ENCODE peak calls at places on chromosomes 3 and 15, in seven cellular contexts. P, H, Q, T, X, B and W are unnamed samples.
A peak's percentile ranks its signal among the peaks of the same experiment; 100 is the strongest.

GRCh38 chr3:39273119-39273518 is 6.7 kb downstream of the CX3CR1 start:
- DNase-seq in P (peak; percentile 19), H (no peak), Q (peak; percentile 49), T (no peak), X (no peak), B (no peak), W (no peak)

GRCh38 chr15:29204356-29204755 is 65.3 kb downstream of the NSMCE3 start:
- DNase-seq in P (no peak), H (no peak), Q (no peak), T (no peak), X (no peak), B (no peak), W (no peak)

GRCh38 chr3:57594144-57594543 is 3.0 kb downstream of the ARF4 start:
- DNase-seq in P (no peak), H (no peak), Q (no peak), T (no peak), X (no peak), B (no peak), W (no peak)

GRCh38 chr3:119891944-119892721 is 110.2 kb downstream of the NR1I2 start:
- DNase-seq in P (peak; percentile 50), H (peak; percentile 8), Q (peak; percentile 60), T (peak; percentile 51), X (no peak), B (no peak), W (peak; percentile 7)

GRCh38 chr3:115323380-115323779 is 176.3 kb upstream of the ZBTB20 start:
- DNase-seq in P (no peak), H (no peak), Q (no peak), T (no peak), X (no peak), B (no peak), W (no peak)

GRCh38 chr3:21618695-21619094 is 132.3 kb downstream of the ZNF385D start:
- DNase-seq in P (no peak), H (no peak), Q (no peak), T (no peak), X (no peak), B (no peak), W (no peak)

GRCh38 chr3:175149675-175150074 is 290.5 kb downstream of the NAALADL2 start:
- DNase-seq in P (peak; percentile 73), H (no peak), Q (no peak), T (no peak), X (no peak), B (no peak), W (no peak)

GRCh38 chr15:51368751-51369450 is 27.4 kb downstream of the GLDN start:
- DNase-seq in P (no peak), H (no peak), Q (no peak), T (no peak), X (no peak), B (no peak), W (no peak)

GRCh38 chr15:38072507-38073277 is 138.3 kb downstream of the TMCO5A start:
- DNase-seq in P (peak; percentile 63), H (peak; percentile 39), Q (peak; percentile 96), T (no peak), X (peak; percentile 87), B (peak; percentile 78), W (peak; percentile 32)

GRCh38 chr3:2937055-2937454 is 173.1 kb downstream of the IL5RA start:
- DNase-seq in P (no peak), H (no peak), Q (no peak), T (no peak), X (no peak), B (no peak), W (no peak)

GRCh38 chr3:32026583-32026982 is 45.0 kb downstream of the ZNF860 start:
- DNase-seq in P (no peak), H (no peak), Q (no peak), T (no peak), X (no peak), B (no peak), W (no peak)

GRCh38 chr3:36700537-36701248 is 63.7 kb downstream of the DCLK3 start:
- DNase-seq in P (peak; percentile 52), H (peak; percentile 47), Q (peak; percentile 84), T (peak; percentile 3), X (no peak), B (no peak), W (no peak)

GRCh38 chr15:65409284-65409631 is 13.5 kb downstream of the IGDCC4 start:
- DNase-seq in P (no peak), H (no peak), Q (no peak), T (no peak), X (no peak), B (no peak), W (no peak)

GRCh38 chr3:105866656-105867653 is 1.9 kb downstream of the CBLB start:
- DNase-seq in P (no peak), H (no peak), Q (no peak), T (peak; percentile 32), X (no peak), B (no peak), W (peak; percentile 34)

GRCh38 chr3:356947-357346 is 160.4 kb downstream of the CHL1 start:
- DNase-seq in P (no peak), H (no peak), Q (no peak), T (no peak), X (no peak), B (no peak), W (no peak)

GRCh38 chr3:129836381-129837056 is 57.0 kb downstream of the TMCC1 start:
- DNase-seq in P (no peak), H (no peak), Q (peak; percentile 79), T (no peak), X (no peak), B (no peak), W (no peak)

GRCh38 chr3:183217548-183218321 is 35.3 kb upstream of the B3GNT5 start:
- DNase-seq in P (no peak), H (no peak), Q (no peak), T (no peak), X (no peak), B (no peak), W (no peak)
- H3K4me1 ChIP-seq in P (no peaks in the 10 kb centered on the region), H (no peaks in the 10 kb centered on the region), Q (peaks cover 17% of the 10 kb centered on the region), T (no peaks in the 10 kb centered on the region), X (no peaks in the 10 kb centered on the region), B (no peaks in the 10 kb centered on the region), W (no peaks in the 10 kb centered on the region)

DNA sequence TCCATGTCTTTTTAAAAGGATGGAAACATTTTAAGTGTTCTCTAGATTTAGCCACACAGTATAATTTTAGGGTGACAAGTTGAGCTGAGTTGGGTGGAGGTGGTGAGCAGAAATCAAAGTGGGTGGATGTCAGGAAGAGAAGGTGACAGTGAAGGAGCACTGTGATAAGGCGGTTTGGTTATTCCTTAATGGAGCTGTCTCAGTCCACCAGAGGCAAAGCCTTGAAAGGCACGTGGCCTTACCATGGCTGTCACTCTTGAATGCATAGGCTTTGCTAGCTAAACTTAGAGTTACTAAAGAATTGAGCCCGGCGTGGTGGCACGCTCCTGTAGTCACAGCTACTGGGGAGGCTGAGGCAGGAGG is 615 bp upstream of the TTLL13 start:
- DNase-seq in P (no peak), H (no peak), Q (no peak), T (no peak), X (no peak), B (no peak), W (no peak)
- H3K4me3 ChIP-seq in P (no peak overlapping the region), H (peak overlapping the region; percentile 69), Q (peak overlapping the region; percentile 82), T (no peak overlapping the region), X (peak overlapping the region; percentile 94), B (peak overlapping the region; percentile 88), W (no peak overlapping the region)

GRCh38 chr3:125188955-125189354 is 23.6 kb downstream of the SLC12A8 start:
- DNase-seq in P (no peak), H (no peak), Q (peak; percentile 19), T (no peak), X (no peak), B (no peak), W (no peak)

GRCh38 chr3:125187599-125187910 is 25.0 kb downstream of the SLC12A8 start:
- DNase-seq in P (no peak), H (no peak), Q (peak; percentile 60), T (no peak), X (no peak), B (no peak), W (no peak)

GRCh38 chr3:125190781-125191180 is 21.8 kb downstream of the SLC12A8 start:
- DNase-seq in P (no peak), H (no peak), Q (peak; percentile 76), T (no peak), X (no peak), B (no peak), W (no peak)

GRCh38 chr3:125191256-125191655 is 21.3 kb downstream of the SLC12A8 start:
- DNase-seq in P (no peak), H (no peak), Q (no peak), T (no peak), X (no peak), B (no peak), W (no peak)

GRCh38 chr3:125189378-125190165 is 23.0 kb downstream of the SLC12A8 start:
- DNase-seq in P (no peak), H (no peak), Q (peak; percentile 39), T (no peak), X (no peak), B (no peak), W (no peak)
- H3K9me3 ChIP-seq in P (no peaks in the 10 kb centered on the region), H (no peaks in the 10 kb centered on the region), Q (peaks cover 7% of the 10 kb centered on the region), T (no peaks in the 10 kb centered on the region), X (no peaks in the 10 kb centered on the region), B (no peaks in the 10 kb centered on the region), W (no peaks in the 10 kb centered on the region)

DNA sequence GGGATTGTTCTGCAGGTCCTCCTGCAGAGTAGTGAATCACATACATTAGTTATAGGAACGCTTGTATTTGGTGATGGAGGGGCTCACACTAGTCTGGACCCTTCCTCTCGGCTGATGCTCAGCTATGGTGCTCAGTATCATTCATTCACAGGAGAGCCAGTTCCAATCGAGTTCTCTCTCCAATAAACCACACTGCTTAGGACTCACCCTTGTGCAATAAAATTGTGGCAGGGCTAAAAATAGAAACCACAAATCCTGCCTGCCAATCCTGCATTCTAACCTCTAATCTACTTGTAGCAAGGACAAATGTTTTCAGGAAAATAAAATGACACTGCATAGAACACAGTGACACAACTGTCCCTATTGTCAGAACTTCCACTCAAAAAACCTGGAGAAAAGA is 138.4 kb upstream of the TBL1XR1 start:
- DNase-seq in P (no peak), H (no peak), Q (no peak), T (no peak), X (no peak), B (no peak), W (no peak)
- H3K4me1 ChIP-seq in P (no peaks in the 10 kb centered on the region), H (peaks cover 18% of the 10 kb centered on the region), Q (peaks cover 5% of the 10 kb centered on the region), T (peaks cover 19% of the 10 kb centered on the region), X (peaks cover 5% of the 10 kb centered on the region), B (no peaks in the 10 kb centered on the region), W (peaks cover 5% of the 10 kb centered on the region)

GRCh38 chr3:189512824-189513223 is 118.4 kb upstream of the TP63 start:
- DNase-seq in P (no peak), H (no peak), Q (no peak), T (no peak), X (no peak), B (no peak), W (no peak)

GRCh38 chr3:189515916-189516531 is 115.2 kb upstream of the TP63 start:
- DNase-seq in P (no peak), H (no peak), Q (no peak), T (no peak), X (no peak), B (no peak), W (no peak)

GRCh38 chr3:189512039-189512438 is 119.2 kb upstream of the TP63 start:
- DNase-seq in P (no peak), H (no peak), Q (no peak), T (no peak), X (no peak), B (no peak), W (no peak)

GRCh38 chr3:189517981-189518380 is 113.2 kb upstream of the TP63 start:
- DNase-seq in P (no peak), H (no peak), Q (peak; percentile 50), T (no peak), X (no peak), B (no peak), W (no peak)

GRCh38 chr3:189513281-189514151 is 117.7 kb upstream of the TP63 start:
- DNase-seq in P (no peak), H (no peak), Q (no peak), T (no peak), X (no peak), B (no peak), W (no peak)
- H3K4me3 ChIP-seq in P (no peak overlapping the region), H (no peak overlapping the region), Q (no peak overlapping the region), T (no peak overlapping the region), X (no peak overlapping the region), B (no peak overlapping the region), W (no peak overlapping the region)